ENCODE peak calls at places on chromosomes 3 and 15, in four cellular contexts. N is stimulated activated CD8-positive, alpha-beta memory T cell treated with anti-CD3 and anti-CD28 coated beads, Interleukin-7, amount 100 ng/mL, for 48 hours; O is astrocyte of the spinal cord; C is HEK293T. F is an unnamed sample.

GRCh38 chr3:42778644-42779043 is 5.6 kb upstream of the CCDC13 start:
- DNase-seq in O (peak), N (no peak), C (no peak), F (no peak)

GRCh38 chr15:29098652-29099051 is 171.0 kb downstream of the NSMCE3 start:
- DNase-seq in C (no peak), N (no peak), O (no peak), F (no peak)

GRCh38 chr3:108493862-108494261 is 16.5 kb downstream of the MYH15 start:
- DNase-seq in N (no peak), O (no peak), C (no peak), F (no peak)

GRCh38 chr3:10023587-10024310 is 2.5 kb upstream of the FANCD2 start:
- DNase-seq in C (no peak), O (peak), N (no peak), F (no peak)

GRCh38 chr3:80192871-80193270 is 425.1 kb upstream of the ROBO1 start:
- DNase-seq in C (no peak), O (peak), N (no peak), F (no peak)

GRCh38 chr3:195054311-195054710 is 216.6 kb downstream of the XXYLT1 start:
- DNase-seq in O (no peak), C (no peak), N (no peak), F (no peak)

GRCh38 chr3:135148431-135148830 is 353.4 kb downstream of the EPHB1 start:
- DNase-seq in N (no peak), C (no peak), O (no peak), F (no peak)

GRCh38 chr15:74203914-74204431 is 1.4 kb upstream of the STRA6 start:
- DNase-seq in C (no peak), O (peak), N (no peak), F (peak)

GRCh38 chr3:162437480-162437879 is 940.9 kb downstream of the OTOL1 start:
- DNase-seq in N (no peak), O (peak), C (no peak), F (no peak)

GRCh38 chr15:90213123-90213817 is 12.1 kb downstream of the SEMA4B start:
- DNase-seq in N (no peak), C (no peak), O (no peak), F (peak)